ENCODE peak calls at places on chromosome 1, in eight cellular contexts. One of them, this sample, is unnamed.
A peak's percentile ranks its signal among the peaks of the same experiment; 100 is the strongest.

GRCh38 chr1:230155021-230155420 is 88.0 kb downstream of the GALNT2 start:
- ATAC-seq in heart right ventricle: no peak
- ATAC-seq in pancreas: peak; percentile 22
- ATAC-seq in heart left ventricle: no peak
- ATAC-seq in body of pancreas: no peak
- ATAC-seq in mucosa of descending colon: no peak
- ATAC-seq in naive thymus-derived CD4-positive, alpha-beta T cell: no peak
- ATAC-seq in aorta: no peak
- ATAC-seq in this sample: no peak

GRCh38 chr1:178738780-178739179 is 13.7 kb downstream of the RALGPS2 start:
- ATAC-seq in heart right ventricle: no peak
- ATAC-seq in pancreas: no peak
- ATAC-seq in heart left ventricle: no peak
- ATAC-seq in body of pancreas: no peak
- ATAC-seq in mucosa of descending colon: no peak
- ATAC-seq in naive thymus-derived CD4-positive, alpha-beta T cell: no peak
- ATAC-seq in aorta: no peak
- ATAC-seq in this sample: no peak

GRCh38 chr1:6794164-6794563 is 8.9 kb downstream of the CAMTA1 start:
- ATAC-seq in heart right ventricle: no peak
- ATAC-seq in pancreas: peak; percentile 49
- ATAC-seq in heart left ventricle: no peak
- ATAC-seq in body of pancreas: no peak
- ATAC-seq in mucosa of descending colon: no peak
- ATAC-seq in naive thymus-derived CD4-positive, alpha-beta T cell: no peak
- ATAC-seq in aorta: no peak
- ATAC-seq in this sample: no peak

GRCh38 chr1:243559575-243560172 is 290.4 kb downstream of the AKT3 start:
- ATAC-seq in heart right ventricle: no peak
- ATAC-seq in pancreas: no peak
- ATAC-seq in heart left ventricle: no peak
- ATAC-seq in body of pancreas: no peak
- ATAC-seq in mucosa of descending colon: no peak
- ATAC-seq in naive thymus-derived CD4-positive, alpha-beta T cell: no peak
- ATAC-seq in aorta: no peak
- ATAC-seq in this sample: no peak

GRCh38 chr1:41853907-41854306 is 64.8 kb downstream of the HIVEP3 start:
- ATAC-seq in heart right ventricle: no peak
- ATAC-seq in pancreas: no peak
- ATAC-seq in heart left ventricle: no peak
- ATAC-seq in body of pancreas: no peak
- ATAC-seq in mucosa of descending colon: no peak
- ATAC-seq in naive thymus-derived CD4-positive, alpha-beta T cell: no peak
- ATAC-seq in aorta: no peak
- ATAC-seq in this sample: no peak

GRCh38 chr1:20290624-20291597 is at the start of gene VWA5B1:
- ATAC-seq in heart right ventricle: peak; percentile 14
- ATAC-seq in pancreas: peak; percentile 86
- ATAC-seq in heart left ventricle: no peak
- ATAC-seq in body of pancreas: peak; percentile 68
- ATAC-seq in mucosa of descending colon: peak; percentile 65
- ATAC-seq in naive thymus-derived CD4-positive, alpha-beta T cell: no peak
- ATAC-seq in aorta: no peak
- ATAC-seq in this sample: no peak

GRCh38 chr1:110672753-110673108 is 2.0 kb downstream of the KCNA3 start:
- ATAC-seq in heart right ventricle: no peak
- ATAC-seq in pancreas: peak; percentile 18
- ATAC-seq in heart left ventricle: no peak
- ATAC-seq in body of pancreas: no peak
- ATAC-seq in mucosa of descending colon: peak; percentile 61
- ATAC-seq in naive thymus-derived CD4-positive, alpha-beta T cell: peak; percentile 74
- ATAC-seq in aorta: no peak
- ATAC-seq in this sample: no peak

GRCh38 chr1:92016720-92017316 is 13.0 kb upstream of the EPHX4 start:
- ATAC-seq in heart right ventricle: no peak
- ATAC-seq in pancreas: no peak
- ATAC-seq in heart left ventricle: no peak
- ATAC-seq in body of pancreas: no peak
- ATAC-seq in mucosa of descending colon: no peak
- ATAC-seq in naive thymus-derived CD4-positive, alpha-beta T cell: peak; percentile 50
- ATAC-seq in aorta: no peak
- ATAC-seq in this sample: no peak

GRCh38 chr1:51302270-51302669 is 28.1 kb downstream of the TTC39A start:
- ATAC-seq in heart right ventricle: no peak
- ATAC-seq in pancreas: no peak
- ATAC-seq in heart left ventricle: no peak
- ATAC-seq in body of pancreas: no peak
- ATAC-seq in mucosa of descending colon: no peak
- ATAC-seq in naive thymus-derived CD4-positive, alpha-beta T cell: no peak
- ATAC-seq in aorta: no peak
- ATAC-seq in this sample: no peak

GRCh38 chr1:237186733-237187132 is 144.7 kb downstream of the RYR2 start:
- ATAC-seq in heart right ventricle: peak; percentile 32
- ATAC-seq in pancreas: no peak
- ATAC-seq in heart left ventricle: peak; percentile 18
- ATAC-seq in body of pancreas: no peak
- ATAC-seq in mucosa of descending colon: no peak
- ATAC-seq in naive thymus-derived CD4-positive, alpha-beta T cell: no peak
- ATAC-seq in aorta: no peak
- ATAC-seq in this sample: no peak

GRCh38 chr1:243393093-243393492 is 137.3 kb downstream of the SDCCAG8 start:
- ATAC-seq in heart right ventricle: no peak
- ATAC-seq in pancreas: no peak
- ATAC-seq in heart left ventricle: no peak
- ATAC-seq in body of pancreas: peak; percentile 35
- ATAC-seq in mucosa of descending colon: peak; percentile 19
- ATAC-seq in naive thymus-derived CD4-positive, alpha-beta T cell: no peak
- ATAC-seq in aorta: no peak
- ATAC-seq in this sample: no peak

GRCh38 chr1:228390649-228391048 is 16.0 kb downstream of the TRIM11 start:
- ATAC-seq in heart right ventricle: no peak
- ATAC-seq in pancreas: no peak
- ATAC-seq in heart left ventricle: no peak
- ATAC-seq in body of pancreas: no peak
- ATAC-seq in mucosa of descending colon: no peak
- ATAC-seq in naive thymus-derived CD4-positive, alpha-beta T cell: no peak
- ATAC-seq in aorta: no peak
- ATAC-seq in this sample: no peak

GRCh38 chr1:94715311-94715710 is 104.8 kb upstream of the SLC44A3 start:
- ATAC-seq in heart right ventricle: no peak
- ATAC-seq in pancreas: no peak
- ATAC-seq in heart left ventricle: no peak
- ATAC-seq in body of pancreas: no peak
- ATAC-seq in mucosa of descending colon: no peak
- ATAC-seq in naive thymus-derived CD4-positive, alpha-beta T cell: no peak
- ATAC-seq in aorta: no peak
- ATAC-seq in this sample: no peak

GRCh38 chr1:179952181-179952580 is 2.4 kb upstream of the CEP350 start:
- ATAC-seq in heart right ventricle: no peak
- ATAC-seq in pancreas: no peak
- ATAC-seq in heart left ventricle: no peak
- ATAC-seq in body of pancreas: no peak
- ATAC-seq in mucosa of descending colon: no peak
- ATAC-seq in naive thymus-derived CD4-positive, alpha-beta T cell: no peak
- ATAC-seq in aorta: no peak
- ATAC-seq in this sample: no peak

GRCh38 chr1:23561813-23562100 is 2.5 kb upstream of the ID3 start:
- ATAC-seq in heart right ventricle: no peak
- ATAC-seq in pancreas: no peak
- ATAC-seq in heart left ventricle: no peak
- ATAC-seq in body of pancreas: no peak
- ATAC-seq in mucosa of descending colon: no peak
- ATAC-seq in naive thymus-derived CD4-positive, alpha-beta T cell: no peak
- ATAC-seq in aorta: no peak
- ATAC-seq in this sample: no peak
- H3K4me1 ChIP-seq in heart right ventricle: peaks cover 4% of the 10 kb centered on the region
- H3K4me1 ChIP-seq in pancreas: peaks cover 11% of the 10 kb centered on the region
- H3K4me1 ChIP-seq in heart left ventricle: peaks cover 35% of the 10 kb centered on the region
- H3K4me1 ChIP-seq in body of pancreas: peaks cover 65% of the 10 kb centered on the region
- H3K4me1 ChIP-seq in mucosa of descending colon: peaks cover 47% of the 10 kb centered on the region
- H3K4me1 ChIP-seq in naive thymus-derived CD4-positive, alpha-beta T cell: peaks cover 24% of the 10 kb centered on the region
- H3K4me1 ChIP-seq in aorta: no peaks in the 10 kb centered on the region
- H3K4me1 ChIP-seq in this sample: peaks cover 18% of the 10 kb centered on the region

GRCh38 chr1:56555448-56555847 is 23.9 kb downstream of the PLPP3 start:
- ATAC-seq in heart right ventricle: no peak
- ATAC-seq in pancreas: no peak
- ATAC-seq in heart left ventricle: no peak
- ATAC-seq in body of pancreas: no peak
- ATAC-seq in mucosa of descending colon: no peak
- ATAC-seq in naive thymus-derived CD4-positive, alpha-beta T cell: no peak
- ATAC-seq in aorta: no peak
- ATAC-seq in this sample: no peak

GRCh38 chr1:56550132-56550531 is 29.2 kb downstream of the PLPP3 start:
- ATAC-seq in heart right ventricle: peak; percentile 12
- ATAC-seq in pancreas: no peak
- ATAC-seq in heart left ventricle: no peak
- ATAC-seq in body of pancreas: no peak
- ATAC-seq in mucosa of descending colon: no peak
- ATAC-seq in naive thymus-derived CD4-positive, alpha-beta T cell: no peak
- ATAC-seq in aorta: no peak
- ATAC-seq in this sample: no peak

GRCh38 chr1:56548566-56548965 is 30.8 kb downstream of the PLPP3 start:
- ATAC-seq in heart right ventricle: no peak
- ATAC-seq in pancreas: no peak
- ATAC-seq in heart left ventricle: no peak
- ATAC-seq in body of pancreas: no peak
- ATAC-seq in mucosa of descending colon: no peak
- ATAC-seq in naive thymus-derived CD4-positive, alpha-beta T cell: no peak
- ATAC-seq in aorta: no peak
- ATAC-seq in this sample: no peak

GRCh38 chr1:56547977-56548376 is 31.4 kb downstream of the PLPP3 start:
- ATAC-seq in heart right ventricle: peak; percentile 51
- ATAC-seq in pancreas: peak; percentile 7
- ATAC-seq in heart left ventricle: peak; percentile 54
- ATAC-seq in body of pancreas: no peak
- ATAC-seq in mucosa of descending colon: peak; percentile 84
- ATAC-seq in naive thymus-derived CD4-positive, alpha-beta T cell: no peak
- ATAC-seq in aorta: no peak
- ATAC-seq in this sample: no peak

DNA sequence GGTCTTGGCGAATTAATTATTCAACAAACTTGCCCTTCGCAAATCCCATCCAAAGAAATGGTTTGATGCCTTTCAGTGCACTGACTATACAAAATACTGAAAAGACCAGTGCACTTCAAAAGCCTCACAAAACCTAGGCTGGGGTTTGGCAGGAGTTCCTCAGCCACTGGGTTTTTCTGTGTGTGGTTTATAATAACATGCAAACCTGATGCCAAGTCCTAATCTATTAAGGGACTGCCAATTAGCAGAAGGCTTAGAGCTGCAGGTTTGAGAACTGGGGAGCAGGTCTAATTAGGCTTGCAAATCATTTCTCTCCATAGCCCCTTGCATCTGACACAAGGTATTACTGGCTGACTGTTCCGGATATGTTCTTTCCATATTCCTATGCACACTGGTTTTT is 27.7 kb downstream of the PLPP3 start:
- ATAC-seq in heart right ventricle: no peak
- ATAC-seq in pancreas: peak; percentile 27
- ATAC-seq in heart left ventricle: no peak
- ATAC-seq in body of pancreas: no peak
- ATAC-seq in mucosa of descending colon: no peak
- ATAC-seq in naive thymus-derived CD4-positive, alpha-beta T cell: no peak
- ATAC-seq in aorta: no peak
- ATAC-seq in this sample: no peak
- H3K4me1 ChIP-seq in heart right ventricle: peaks cover 33% of the 10 kb centered on the region
- H3K4me1 ChIP-seq in pancreas: peaks cover 34% of the 10 kb centered on the region
- H3K4me1 ChIP-seq in heart left ventricle: peaks cover 72% of the 10 kb centered on the region
- H3K4me1 ChIP-seq in body of pancreas: peaks cover 73% of the 10 kb centered on the region
- H3K4me1 ChIP-seq in mucosa of descending colon: peaks cover 8% of the 10 kb centered on the region
- H3K4me1 ChIP-seq in naive thymus-derived CD4-positive, alpha-beta T cell: no peaks in the 10 kb centered on the region
- H3K4me1 ChIP-seq in aorta: peaks cover 6% of the 10 kb centered on the region
- H3K4me1 ChIP-seq in this sample: peaks cover 5% of the 10 kb centered on the region

DNA sequence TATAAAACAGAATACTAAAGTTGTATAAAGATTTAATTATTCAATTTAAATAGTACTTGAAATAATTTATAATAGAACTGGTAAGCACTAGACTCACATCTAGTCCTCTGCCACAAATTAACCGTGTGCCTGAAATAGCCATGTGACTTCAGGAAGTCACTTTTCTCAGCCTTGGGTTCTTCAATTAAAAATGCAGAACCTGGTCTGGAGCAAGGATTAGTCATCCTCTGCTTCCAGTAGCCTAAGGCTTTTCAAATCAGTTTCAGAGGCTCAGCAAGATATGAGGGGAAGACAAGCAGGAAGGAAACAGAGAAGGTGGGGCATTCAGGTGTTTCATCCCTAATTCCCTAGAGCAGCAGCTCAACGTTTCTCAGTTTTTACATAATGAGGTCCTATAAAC is 23.0 kb downstream of the DPH5 start:
- ATAC-seq in heart right ventricle: peak; percentile 62
- ATAC-seq in pancreas: peak; percentile 60
- ATAC-seq in heart left ventricle: no peak
- ATAC-seq in body of pancreas: peak; percentile 17
- ATAC-seq in mucosa of descending colon: peak; percentile 26
- ATAC-seq in naive thymus-derived CD4-positive, alpha-beta T cell: peak; percentile 57
- ATAC-seq in aorta: no peak
- ATAC-seq in this sample: no peak
- H3K4me1 ChIP-seq in heart right ventricle: no peaks in the 10 kb centered on the region
- H3K4me1 ChIP-seq in pancreas: no peaks in the 10 kb centered on the region
- H3K4me1 ChIP-seq in heart left ventricle: peaks cover 11% of the 10 kb centered on the region
- H3K4me1 ChIP-seq in body of pancreas: peaks cover 23% of the 10 kb centered on the region
- H3K4me1 ChIP-seq in mucosa of descending colon: peaks cover 3% of the 10 kb centered on the region
- H3K4me1 ChIP-seq in naive thymus-derived CD4-positive, alpha-beta T cell: peaks cover 47% of the 10 kb centered on the region
- H3K4me1 ChIP-seq in aorta: peaks cover 12% of the 10 kb centered on the region
- H3K4me1 ChIP-seq in this sample: no peaks in the 10 kb centered on the region

DNA sequence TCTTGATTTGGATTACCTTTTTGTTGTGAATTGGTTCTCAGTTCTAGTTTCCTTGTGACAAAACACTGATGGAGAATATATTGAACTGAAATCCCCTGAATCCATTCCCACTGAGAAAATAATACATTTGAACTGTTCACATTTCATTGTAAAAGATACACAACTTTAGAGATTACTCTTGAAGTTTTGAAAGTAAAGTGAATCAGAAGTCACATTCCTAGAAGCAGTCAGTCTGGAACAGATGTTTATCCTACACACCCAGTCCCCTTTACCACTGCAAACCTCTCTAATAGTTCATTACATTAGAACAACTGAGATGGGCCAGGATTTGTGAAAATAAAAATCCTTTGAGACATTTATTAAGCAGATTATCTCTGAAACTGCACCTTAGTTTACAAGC is 3.4 kb downstream of the RERE start:
- ATAC-seq in heart right ventricle: no peak
- ATAC-seq in pancreas: no peak
- ATAC-seq in heart left ventricle: no peak
- ATAC-seq in body of pancreas: no peak
- ATAC-seq in mucosa of descending colon: no peak
- ATAC-seq in naive thymus-derived CD4-positive, alpha-beta T cell: no peak
- ATAC-seq in aorta: no peak
- ATAC-seq in this sample: no peak
- H3K4me1 ChIP-seq in heart right ventricle: no peaks in the 10 kb centered on the region
- H3K4me1 ChIP-seq in pancreas: no peaks in the 10 kb centered on the region
- H3K4me1 ChIP-seq in heart left ventricle: peaks cover 9% of the 10 kb centered on the region
- H3K4me1 ChIP-seq in body of pancreas: peaks cover 34% of the 10 kb centered on the region
- H3K4me1 ChIP-seq in mucosa of descending colon: peaks cover 8% of the 10 kb centered on the region
- H3K4me1 ChIP-seq in naive thymus-derived CD4-positive, alpha-beta T cell: peaks cover 15% of the 10 kb centered on the region
- H3K4me1 ChIP-seq in aorta: no peaks in the 10 kb centered on the region
- H3K4me1 ChIP-seq in this sample: peaks cover 5% of the 10 kb centered on the region

GRCh38 chr1:226823643-226824042 is 46.8 kb upstream of the PSEN2 start:
- ATAC-seq in heart right ventricle: no peak
- ATAC-seq in pancreas: no peak
- ATAC-seq in heart left ventricle: no peak
- ATAC-seq in body of pancreas: no peak
- ATAC-seq in mucosa of descending colon: no peak
- ATAC-seq in naive thymus-derived CD4-positive, alpha-beta T cell: no peak
- ATAC-seq in aorta: no peak
- ATAC-seq in this sample: no peak
- H3K4me1 ChIP-seq in heart right ventricle: peaks cover 11% of the 10 kb centered on the region
- H3K4me1 ChIP-seq in pancreas: no peaks in the 10 kb centered on the region
- H3K4me1 ChIP-seq in heart left ventricle: peaks cover 32% of the 10 kb centered on the region
- H3K4me1 ChIP-seq in body of pancreas: peaks cover 5% of the 10 kb centered on the region
- H3K4me1 ChIP-seq in mucosa of descending colon: peaks cover 7% of the 10 kb centered on the region
- H3K4me1 ChIP-seq in naive thymus-derived CD4-positive, alpha-beta T cell: peaks cover 11% of the 10 kb centered on the region
- H3K4me1 ChIP-seq in aorta: no peaks in the 10 kb centered on the region
- H3K4me1 ChIP-seq in this sample: peaks cover 51% of the 10 kb centered on the region

This sample was measured in gastroesophageal sphincter.